ENCODE peak calls at places on chromosome 13, in six cellular contexts. One of them, this sample, is unnamed. For H3K4me1 and H3K36me3, the result is how much of the 10 kb centered on the place peaks cover.

GRCh38 chr13:32300406-32300805 is 14.8 kb downstream of the ZAR1L start:
- DNase-seq in ovary: no peak
- DNase-seq in psoas muscle: no peak
- DNase-seq in HCT116: no peak
- DNase-seq in pancreas: no peak
- DNase-seq in neural progenitor cell: no peak
- DNase-seq in this sample: no peak

GRCh38 chr13:86932935-86933334 is 738.2 kb upstream of the SLITRK5 start:
- DNase-seq in ovary: no peak
- DNase-seq in psoas muscle: no peak
- DNase-seq in HCT116: no peak
- DNase-seq in pancreas: no peak
- DNase-seq in neural progenitor cell: peak
- DNase-seq in this sample: no peak

GRCh38 chr13:36918246-36919060 is 1.6 kb downstream of the SMAD9 start:
- DNase-seq in ovary: no peak
- DNase-seq in psoas muscle: no peak
- DNase-seq in HCT116: no peak
- DNase-seq in pancreas: no peak
- DNase-seq in neural progenitor cell: peak
- DNase-seq in this sample: no peak

GRCh38 chr13:67355791-67356190 is 125.7 kb upstream of the PCDH9 start:
- DNase-seq in ovary: no peak
- DNase-seq in psoas muscle: no peak
- DNase-seq in HCT116: no peak
- DNase-seq in pancreas: no peak
- DNase-seq in neural progenitor cell: no peak
- DNase-seq in this sample: no peak

GRCh38 chr13:101346942-101347728 is 69.2 kb downstream of the NALCN start:
- DNase-seq in ovary: no peak
- DNase-seq in psoas muscle: no peak
- DNase-seq in HCT116: no peak
- DNase-seq in pancreas: no peak
- DNase-seq in neural progenitor cell: no peak
- DNase-seq in this sample: no peak

GRCh38 chr13:25625361-25625760 is 253.6 kb downstream of the ATP8A2 start:
- DNase-seq in ovary: no peak
- DNase-seq in psoas muscle: no peak
- DNase-seq in HCT116: no peak
- DNase-seq in pancreas: no peak
- DNase-seq in neural progenitor cell: no peak
- DNase-seq in this sample: no peak

GRCh38 chr13:37531054-37531453 is 67.5 kb downstream of the POSTN start:
- DNase-seq in ovary: no peak
- DNase-seq in psoas muscle: no peak
- DNase-seq in HCT116: no peak
- DNase-seq in pancreas: no peak
- DNase-seq in neural progenitor cell: no peak
- DNase-seq in this sample: no peak

GRCh38 chr13:20901668-20902437 is 693 bp downstream of the XPO4 start:
- DNase-seq in ovary: peak
- DNase-seq in psoas muscle: peak
- DNase-seq in HCT116: peak
- DNase-seq in pancreas: peak
- DNase-seq in neural progenitor cell: peak
- DNase-seq in this sample: peak

GRCh38 chr13:21152251-21152899 is 24.0 kb downstream of the SKA3 start:
- DNase-seq in ovary: no peak
- DNase-seq in psoas muscle: no peak
- DNase-seq in HCT116: no peak
- DNase-seq in pancreas: no peak
- DNase-seq in neural progenitor cell: peak
- DNase-seq in this sample: no peak

GRCh38 chr13:37409756-37410155 is 188.8 kb downstream of the POSTN start:
- DNase-seq in ovary: no peak
- DNase-seq in psoas muscle: no peak
- DNase-seq in HCT116: no peak
- DNase-seq in pancreas: no peak
- DNase-seq in neural progenitor cell: no peak
- DNase-seq in this sample: no peak

GRCh38 chr13:105395041-105395440 is 1140.4 kb downstream of the EFNB2 start:
- DNase-seq in ovary: no peak
- DNase-seq in psoas muscle: no peak
- DNase-seq in HCT116: no peak
- DNase-seq in pancreas: no peak
- DNase-seq in neural progenitor cell: no peak
- DNase-seq in this sample: no peak

GRCh38 chr13:75761373-75761772 is 125.2 kb downstream of the LMO7 start:
- DNase-seq in ovary: no peak
- DNase-seq in psoas muscle: no peak
- DNase-seq in HCT116: no peak
- DNase-seq in pancreas: no peak
- DNase-seq in neural progenitor cell: no peak
- DNase-seq in this sample: no peak

GRCh38 chr13:39870197-39870746 is 214.8 kb downstream of the COG6 start:
- DNase-seq in ovary: no peak
- DNase-seq in psoas muscle: no peak
- DNase-seq in HCT116: no peak
- DNase-seq in pancreas: no peak
- DNase-seq in neural progenitor cell: no peak
- DNase-seq in this sample: no peak

GRCh38 chr13:93715866-93716265 is 489.3 kb downstream of the GPC6 start:
- DNase-seq in ovary: no peak
- DNase-seq in psoas muscle: no peak
- DNase-seq in HCT116: no peak
- DNase-seq in pancreas: no peak
- DNase-seq in neural progenitor cell: no peak
- DNase-seq in this sample: no peak

GRCh38 chr13:99044764-99045163 is 66.9 kb upstream of the DOCK9 start:
- DNase-seq in ovary: no peak
- DNase-seq in psoas muscle: no peak
- DNase-seq in HCT116: no peak
- DNase-seq in pancreas: no peak
- DNase-seq in neural progenitor cell: no peak
- DNase-seq in this sample: no peak

GRCh38 chr13:22076658-22077057 is 405.8 kb downstream of the FGF9 start:
- DNase-seq in ovary: no peak
- DNase-seq in psoas muscle: no peak
- DNase-seq in HCT116: no peak
- DNase-seq in pancreas: no peak
- DNase-seq in neural progenitor cell: no peak
- DNase-seq in this sample: no peak

GRCh38 chr13:21997726-21998125 is 326.9 kb downstream of the FGF9 start:
- DNase-seq in ovary: no peak
- DNase-seq in psoas muscle: no peak
- DNase-seq in HCT116: no peak
- DNase-seq in pancreas: no peak
- DNase-seq in neural progenitor cell: no peak
- DNase-seq in this sample: no peak

GRCh38 chr13:43894438-43894837 is 14.7 kb downstream of the LACC1 start:
- DNase-seq in ovary: no peak
- DNase-seq in psoas muscle: no peak
- DNase-seq in HCT116: no peak
- DNase-seq in pancreas: no peak
- DNase-seq in neural progenitor cell: no peak
- DNase-seq in this sample: no peak

GRCh38 chr13:83895994-83896580 is 13.8 kb upstream of the SLITRK1 start:
- DNase-seq in ovary: no peak
- DNase-seq in psoas muscle: no peak
- DNase-seq in HCT116: no peak
- DNase-seq in pancreas: no peak
- DNase-seq in neural progenitor cell: no peak
- DNase-seq in this sample: no peak

GRCh38 chr13:65725001-65725400 is 1505.1 kb downstream of the PCDH9 start:
- DNase-seq in ovary: no peak
- DNase-seq in psoas muscle: no peak
- DNase-seq in HCT116: no peak
- DNase-seq in pancreas: no peak
- DNase-seq in neural progenitor cell: no peak
- DNase-seq in this sample: no peak

GRCh38 chr13:106163426-106163825 is 372.0 kb downstream of the EFNB2 start:
- DNase-seq in ovary: no peak
- DNase-seq in psoas muscle: no peak
- DNase-seq in HCT116: no peak
- DNase-seq in pancreas: no peak
- DNase-seq in neural progenitor cell: no peak
- DNase-seq in this sample: no peak

GRCh38 chr13:44759222-44759721 is 183.1 kb upstream of the TSC22D1 start:
- DNase-seq in ovary: no peak
- DNase-seq in psoas muscle: no peak
- DNase-seq in HCT116: no peak
- DNase-seq in pancreas: no peak
- DNase-seq in neural progenitor cell: peak
- DNase-seq in this sample: no peak

GRCh38 chr13:22447132-22447886 is 733.5 kb upstream of the SGCG start:
- DNase-seq in ovary: no peak
- DNase-seq in psoas muscle: no peak
- DNase-seq in HCT116: no peak
- DNase-seq in pancreas: no peak
- DNase-seq in neural progenitor cell: peak
- DNase-seq in this sample: no peak

GRCh38 chr13:77698211-77699058 is 948 bp downstream of the SLAIN1 start:
- DNase-seq in ovary: no peak
- DNase-seq in psoas muscle: peak
- DNase-seq in HCT116: no peak
- DNase-seq in pancreas: peak
- DNase-seq in neural progenitor cell: peak
- DNase-seq in this sample: peak

GRCh38 chr13:42101821-42102580 is 53.6 kb downstream of the DGKH start:
- DNase-seq in ovary: peak
- DNase-seq in psoas muscle: peak
- DNase-seq in HCT116: no peak
- DNase-seq in pancreas: no peak
- DNase-seq in neural progenitor cell: no peak
- DNase-seq in this sample: no peak

GRCh38 chr13:100535401-100536135 is 53.0 kb downstream of the GGACT start:
- DNase-seq in ovary: no peak
- DNase-seq in psoas muscle: no peak
- DNase-seq in HCT116: no peak
- DNase-seq in pancreas: no peak
- DNase-seq in neural progenitor cell: no peak
- DNase-seq in this sample: no peak

GRCh38 chr13:34025746-34026145 is 207.8 kb downstream of the RFC3 start:
- DNase-seq in ovary: no peak
- DNase-seq in psoas muscle: no peak
- DNase-seq in HCT116: no peak
- DNase-seq in pancreas: no peak
- DNase-seq in neural progenitor cell: no peak
- DNase-seq in this sample: no peak

GRCh38 chr13:85529216-85529590 is 270.0 kb downstream of the SLITRK6 start:
- DNase-seq in ovary: no peak
- DNase-seq in psoas muscle: no peak
- DNase-seq in HCT116: no peak
- DNase-seq in pancreas: no peak
- DNase-seq in neural progenitor cell: no peak
- DNase-seq in this sample: no peak

GRCh38 chr13:50085063-50085462 is 69.8 kb downstream of the KCNRG start:
- DNase-seq in ovary: no peak
- DNase-seq in psoas muscle: no peak
- DNase-seq in HCT116: no peak
- DNase-seq in pancreas: no peak
- DNase-seq in neural progenitor cell: peak
- DNase-seq in this sample: peak

GRCh38 chr13:94325660-94326059 is 153.8 kb downstream of the DCT start:
- DNase-seq in ovary: no peak
- DNase-seq in psoas muscle: no peak
- DNase-seq in HCT116: no peak
- DNase-seq in pancreas: no peak
- DNase-seq in neural progenitor cell: no peak
- DNase-seq in this sample: no peak

DNA sequence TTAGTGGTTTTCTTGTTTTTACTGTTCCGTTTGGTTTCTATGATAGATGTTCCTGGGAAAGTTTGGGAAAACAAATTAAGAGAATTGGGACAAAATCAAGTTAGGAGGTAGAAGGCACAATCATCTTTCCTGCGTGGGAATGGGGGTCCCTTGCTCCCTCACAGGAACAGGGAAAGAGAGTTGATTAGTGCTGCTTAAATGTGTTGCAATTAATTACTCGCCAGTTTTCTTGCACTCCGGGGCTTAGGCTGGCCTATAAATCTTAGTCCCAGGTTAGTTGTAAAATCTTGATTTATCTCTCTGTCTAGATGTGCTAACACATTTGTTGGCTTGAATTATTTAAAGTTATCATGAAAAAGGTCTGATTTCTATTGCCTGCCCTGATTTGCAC is 10.0 kb downstream of the B3GLCT start:
- DNase-seq in ovary: no peak
- DNase-seq in psoas muscle: no peak
- DNase-seq in HCT116: no peak
- DNase-seq in pancreas: no peak
- DNase-seq in neural progenitor cell: no peak
- DNase-seq in this sample: no peak
- H3K4me1 ChIP-seq in ovary: under half
- H3K4me1 ChIP-seq in psoas muscle: under half
- H3K4me1 ChIP-seq in HCT116: under half
- H3K4me1 ChIP-seq in pancreas: under half
- H3K4me1 ChIP-seq in neural progenitor cell: under half
- H3K4me1 ChIP-seq in this sample: under half

GRCh38 chr13:58843567-58843966 is 1212.0 kb downstream of the PCDH17 start:
- DNase-seq in ovary: no peak
- DNase-seq in psoas muscle: no peak
- DNase-seq in HCT116: no peak
- DNase-seq in pancreas: no peak
- DNase-seq in neural progenitor cell: no peak
- DNase-seq in this sample: no peak
- TF ChIP-seq CTCF in ovary: no peak
- TF ChIP-seq CTCF in psoas muscle: no peak
- TF ChIP-seq CTCF in HCT116: no peak
- TF ChIP-seq CTCF in pancreas: no peak
- TF ChIP-seq CTCF in neural progenitor cell: no peak
- TF ChIP-seq CTCF in this sample: no peak

GRCh38 chr13:72763411-72763810 is 18.3 kb downstream of the DIS3 start:
- DNase-seq in ovary: no peak
- DNase-seq in psoas muscle: no peak
- DNase-seq in HCT116: no peak
- DNase-seq in pancreas: no peak
- DNase-seq in neural progenitor cell: no peak
- DNase-seq in this sample: no peak
- H3K36me3 ChIP-seq in ovary: under half
- H3K36me3 ChIP-seq in psoas muscle: under half
- H3K36me3 ChIP-seq in HCT116: half or more
- H3K36me3 ChIP-seq in pancreas: half or more
- H3K36me3 ChIP-seq in neural progenitor cell: under half
- H3K36me3 ChIP-seq in this sample: under half

DNA sequence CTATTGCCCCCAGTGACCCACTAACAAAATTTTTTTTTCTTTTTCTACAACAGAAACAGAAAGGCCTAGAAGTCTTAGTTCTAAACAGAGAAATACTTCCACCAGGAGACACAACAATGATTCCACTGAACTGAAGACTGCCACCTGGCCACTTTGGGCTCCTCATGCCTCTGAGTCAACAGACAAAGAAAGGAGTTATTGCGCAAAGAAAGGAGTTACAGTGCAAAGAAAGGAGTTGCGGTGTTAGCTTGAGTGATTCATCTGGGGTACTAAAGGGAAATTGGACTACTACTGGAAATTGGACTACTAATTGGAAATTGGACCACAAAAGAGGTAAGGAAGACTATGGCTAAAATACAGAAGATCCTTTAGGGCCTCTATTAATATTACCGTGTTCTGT is 116.6 kb downstream of the PCDH17 start:
- DNase-seq in ovary: no peak
- DNase-seq in psoas muscle: no peak
- DNase-seq in HCT116: no peak
- DNase-seq in pancreas: no peak
- DNase-seq in neural progenitor cell: no peak
- DNase-seq in this sample: no peak
- H3K4me1 ChIP-seq in ovary: under half
- H3K4me1 ChIP-seq in psoas muscle: under half
- H3K4me1 ChIP-seq in HCT116: under half
- H3K4me1 ChIP-seq in pancreas: under half
- H3K4me1 ChIP-seq in neural progenitor cell: under half
- H3K4me1 ChIP-seq in this sample: under half